ENCODE peak calls at places on chromosomes 6 and 20, in seven cellular contexts. D is substantia nigra, V is pancreas, M is uterus, B is IMR-90, W is adrenal gland, S is transverse colon. C is an unnamed sample.

GRCh38 chr20:44233436-44234016 is 13.6 kb upstream of the GDAP1L1 start:
- DNase-seq in D (no peak), V (no peak), M (no peak), B (no peak), W (no peak), S (no peak), C (no peak)

GRCh38 chr20:6623989-6624388 is 143.5 kb upstream of the BMP2 start:
- DNase-seq in D (no peak), V (no peak), M (no peak), B (no peak), W (no peak), S (no peak), C (no peak)

GRCh38 chr6:117676577-117677218 is 1.4 kb downstream of the NUS1 start:
- DNase-seq in D (no peak), V (no peak), M (no peak), B (no peak), W (no peak), S (no peak), C (no peak)

GRCh38 chr6:126660376-126660775 is 320.5 kb downstream of the CENPW start:
- DNase-seq in D (no peak), V (no peak), M (no peak), B (no peak), W (no peak), S (no peak), C (no peak)

GRCh38 chr6:81981812-81982211 is 229.3 kb upstream of the TENT5A start:
- DNase-seq in D (no peak), V (no peak), M (no peak), B (peak), W (no peak), S (no peak), C (no peak)

GRCh38 chr6:61868507-61869080 is 417.4 kb downstream of the KHDRBS2 start:
- DNase-seq in D (no peak), V (peak), M (no peak), B (no peak), W (no peak), S (no peak), C (no peak)

GRCh38 chr6:3928111-3928510 is 78.9 kb downstream of the FAM50B start:
- DNase-seq in D (no peak), V (no peak), M (no peak), B (no peak), W (no peak), S (no peak), C (no peak)

GRCh38 chr20:44657875-44658274 is 6.4 kb upstream of the ADA start:
- DNase-seq in D (no peak), V (no peak), M (no peak), B (no peak), W (no peak), S (no peak), C (no peak)

GRCh38 chr20:44691424-44692423 is 23.4 kb upstream of the CCN5 start:
- DNase-seq in D (no peak), V (no peak), M (peak), B (no peak), W (no peak), S (no peak), C (no peak)

GRCh38 chr6:142155895-142156757 is 9.1 kb downstream of the VTA1 start:
- DNase-seq in D (no peak), V (no peak), M (no peak), B (peak), W (no peak), S (no peak), C (no peak)

GRCh38 chr6:83113258-83113657 is 45.8 kb downstream of the DOP1A start:
- DNase-seq in D (no peak), V (no peak), M (no peak), B (peak), W (no peak), S (no peak), C (no peak)

GRCh38 chr20:36775196-36775595 is 1.6 kb upstream of the DSN1 start:
- DNase-seq in D (no peak), V (no peak), M (no peak), B (no peak), W (no peak), S (no peak), C (no peak)

GRCh38 chr6:151071295-151071694 is 168.5 kb upstream of the AKAP12 start:
- DNase-seq in D (no peak), V (no peak), M (peak), B (peak), W (peak), S (no peak), C (no peak)

GRCh38 chr20:63955281-63955845 is 853 bp downstream of the UCKL1 start:
- DNase-seq in D (peak), V (no peak), M (no peak), B (no peak), W (no peak), S (peak), C (no peak)

GRCh38 chr6:116016846-116017545 is 43.7 kb downstream of the FRK start:
- DNase-seq in D (no peak), V (no peak), M (no peak), B (peak), W (no peak), S (no peak), C (no peak)

GRCh38 chr6:20575691-20576451 is 41.6 kb downstream of the CDKAL1 start:
- DNase-seq in D (no peak), V (no peak), M (no peak), B (no peak), W (no peak), S (no peak), C (no peak)
- H3K27ac ChIP-seq in D (no peak), V (no peak), M (no peak), B (no peak), W (no peak), S (no peak), C (no peak)

DNA sequence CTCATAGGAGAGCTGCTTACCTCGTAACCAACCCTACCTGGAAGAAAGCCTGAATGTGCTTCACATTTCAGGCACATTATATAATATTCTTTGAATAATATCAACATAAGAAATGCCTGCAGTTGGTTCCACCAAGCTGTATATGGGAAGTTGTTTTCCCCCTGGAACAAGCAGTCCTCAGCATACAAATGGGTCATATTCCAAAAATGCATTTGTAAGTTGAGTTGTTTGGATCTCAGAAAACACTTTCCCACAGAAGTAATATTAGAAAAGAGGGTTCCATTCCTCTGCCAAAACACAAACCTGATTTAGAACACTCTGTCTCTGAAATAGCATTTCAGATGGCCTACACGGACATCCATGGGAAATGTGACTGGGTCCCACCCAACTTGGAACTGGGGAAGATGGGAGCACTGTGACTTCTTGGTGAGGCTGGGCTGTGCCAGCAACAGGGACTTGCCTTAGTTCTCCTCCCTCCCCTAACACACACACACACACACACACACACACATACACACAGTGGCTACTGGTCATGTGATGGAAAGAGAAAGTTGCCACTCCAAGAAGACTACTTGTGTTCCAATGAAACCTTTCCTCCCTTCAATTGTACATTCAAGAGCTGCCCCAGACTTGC is 11.4 kb upstream of the RCAN2 start:
- DNase-seq in D (no peak), V (no peak), M (peak), B (no peak), W (no peak), S (peak), C (no peak)
- H3K27ac ChIP-seq in D (no peak), V (no peak), M (peak), B (no peak), W (no peak), S (peak), C (no peak)

DNA sequence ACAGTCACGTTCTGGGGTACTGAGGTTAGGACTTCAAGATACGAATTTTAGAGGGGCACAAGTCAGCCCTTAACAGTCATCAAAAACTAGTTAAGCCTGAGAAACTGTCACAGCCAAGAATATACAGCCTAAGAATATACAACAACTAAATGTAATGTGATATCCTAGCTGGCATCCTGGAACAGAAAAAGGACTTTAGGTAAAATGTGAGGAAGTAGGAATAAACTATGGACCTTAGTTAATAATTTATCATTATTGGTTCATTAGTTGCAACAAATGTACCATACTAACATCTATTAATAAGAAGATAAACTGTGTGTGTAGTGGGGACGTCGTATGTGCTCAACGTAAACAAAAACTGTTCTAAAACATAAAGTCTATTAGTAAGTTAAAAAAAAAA is 1.1 kb downstream of the PNISR start:
- DNase-seq in D (no peak), V (no peak), M (no peak), B (no peak), W (no peak), S (no peak), C (no peak)
- H3K27ac ChIP-seq in D (no peak), V (no peak), M (peak), B (no peak), W (no peak), S (peak), C (peak)

GRCh38 chr6:153437193-153437592 is 306.1 kb upstream of the RGS17 start:
- DNase-seq in D (no peak), V (no peak), M (no peak), B (no peak), W (no peak), S (no peak), C (no peak)

GRCh38 chr6:153436346-153436745 is 305.3 kb upstream of the RGS17 start:
- DNase-seq in D (no peak), V (no peak), M (no peak), B (no peak), W (no peak), S (no peak), C (no peak)

GRCh38 chr6:153435787-153436186 is 304.7 kb upstream of the RGS17 start:
- DNase-seq in D (no peak), V (no peak), M (no peak), B (no peak), W (no peak), S (no peak), C (no peak)
- H3K27ac ChIP-seq in D (no peak), V (no peak), M (no peak), B (no peak), W (no peak), S (no peak), C (no peak)

GRCh38 chr6:21840428-21840827 is 246.9 kb downstream of the SOX4 start:
- DNase-seq in D (no peak), V (no peak), M (no peak), B (peak), W (no peak), S (no peak), C (no peak)

GRCh38 chr6:21847712-21848111 is 254.2 kb downstream of the SOX4 start:
- DNase-seq in D (no peak), V (no peak), M (no peak), B (no peak), W (no peak), S (no peak), C (no peak)

GRCh38 chr6:21842875-21843274 is 249.3 kb downstream of the SOX4 start:
- DNase-seq in D (no peak), V (no peak), M (no peak), B (no peak), W (no peak), S (no peak), C (no peak)

GRCh38 chr6:21846541-21847451 is 253.2 kb downstream of the SOX4 start:
- DNase-seq in D (no peak), V (no peak), M (no peak), B (peak), W (no peak), S (no peak), C (no peak)

GRCh38 chr6:21845018-21845417 is 251.5 kb downstream of the SOX4 start:
- DNase-seq in D (no peak), V (no peak), M (no peak), B (no peak), W (no peak), S (no peak), C (no peak)
- H3K27ac ChIP-seq in D (no peak), V (no peak), M (peak), B (no peak), W (no peak), S (no peak), C (no peak)

GRCh38 chr6:71349395-71349794 is 60.8 kb downstream of the OGFRL1 start:
- DNase-seq in D (no peak), V (no peak), M (no peak), B (peak), W (no peak), S (no peak), C (peak)

GRCh38 chr6:71351190-71351589 is 62.6 kb downstream of the OGFRL1 start:
- DNase-seq in D (no peak), V (no peak), M (no peak), B (no peak), W (no peak), S (no peak), C (no peak)

GRCh38 chr6:71347119-71347518 is 58.5 kb downstream of the OGFRL1 start:
- DNase-seq in D (peak), V (no peak), M (no peak), B (no peak), W (no peak), S (no peak), C (no peak)

GRCh38 chr6:71346034-71346680 is 57.5 kb downstream of the OGFRL1 start:
- DNase-seq in D (no peak), V (no peak), M (no peak), B (no peak), W (no peak), S (no peak), C (no peak)

DNA sequence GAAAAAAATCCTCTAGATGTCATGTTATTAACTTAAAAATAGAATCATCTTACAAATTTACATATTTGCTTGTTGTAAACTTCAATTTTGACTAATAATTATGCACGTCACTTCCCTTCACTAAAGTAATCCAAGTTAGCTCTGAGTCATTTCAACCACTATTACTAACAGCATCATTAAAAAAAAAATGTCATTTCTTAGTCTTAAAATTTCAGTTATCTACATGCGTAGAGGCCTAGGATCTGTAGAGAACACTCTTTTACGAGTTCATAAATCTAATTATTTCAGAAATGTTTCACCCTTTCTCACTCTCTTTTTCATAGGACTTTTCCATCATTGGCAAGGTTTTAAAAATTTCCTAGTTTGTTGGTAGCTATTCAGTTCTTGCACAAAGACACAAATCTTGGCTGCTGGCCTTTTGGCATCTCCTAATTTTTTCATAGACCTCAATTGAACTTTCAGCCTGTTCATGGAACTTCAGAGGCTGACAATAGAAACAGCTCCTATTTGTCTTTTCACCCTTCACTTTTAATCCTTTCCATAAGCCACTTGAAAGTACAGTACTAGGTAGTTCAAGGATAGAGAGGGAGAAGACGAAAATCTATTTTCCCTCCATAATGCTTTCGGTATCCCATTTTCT is 61.5 kb downstream of the OGFRL1 start:
- DNase-seq in D (no peak), V (no peak), M (peak), B (peak), W (peak), S (no peak), C (no peak)
- H3K27ac ChIP-seq in D (no peak), V (no peak), M (peak), B (peak), W (no peak), S (peak), C (no peak)